ENCODE peak calls at places on chromosomes 3 and 15, in nine cellular contexts. M is AG09309, W is cardiac muscle cell, V is PC-9, U is A549, I is SK-N-SH, G is choroid plexus epithelial cell, F is cardiac fibroblast, J is tibial artery. T is an unnamed sample.

GRCh38 chr15:65245096-65245849 is 34.0 kb upstream of the CILP start:
- DNase-seq in M (peak; percentile 21), W (peak; percentile 82), V (no peak), U (no peak), I (no peak), G (peak; percentile 61), F (peak; percentile 69), J (peak; percentile 36), T (peak; percentile 27)

GRCh38 chr3:49734752-49735151 is 11.0 kb upstream of the GMPPB start:
- DNase-seq in M (no peak), W (no peak), V (no peak), U (no peak), I (no peak), G (no peak), F (no peak), J (no peak), T (no peak)

GRCh38 chr3:107899996-107900651 is 190.7 kb downstream of the CD47 start:
- DNase-seq in M (no peak), W (no peak), V (no peak), U (no peak), I (no peak), G (no peak), F (peak; percentile 25), J (no peak), T (peak; percentile 31)

GRCh38 chr3:15300318-15301078 is 31.9 kb downstream of the SH3BP5 start:
- DNase-seq in M (peak; percentile 50), W (peak; percentile 60), V (peak; percentile 70), U (peak; percentile 67), I (no peak), G (peak; percentile 35), F (peak; percentile 78), J (peak; percentile 66), T (peak; percentile 56)

GRCh38 chr3:164460851-164461250 is 617.4 kb downstream of the SI start:
- DNase-seq in M (no peak), W (no peak), V (no peak), U (no peak), I (no peak), G (peak; percentile 41), F (peak; percentile 33), J (no peak), T (no peak)

GRCh38 chr3:183513046-183513706 is 42.3 kb downstream of the KLHL6 start:
- DNase-seq in M (no peak), W (peak; percentile 12), V (no peak), U (no peak), I (no peak), G (no peak), F (no peak), J (no peak), T (no peak)

GRCh38 chr15:100201376-100202280 is 140.1 kb downstream of the ADAMTS17 start:
- DNase-seq in M (no peak), W (no peak), V (no peak), U (no peak), I (peak; percentile 87), G (no peak), F (no peak), J (no peak), T (peak; percentile 62)

GRCh38 chr3:160003520-160004128 is 15.0 kb downstream of the IL12A start:
- DNase-seq in M (no peak), W (peak; percentile 67), V (peak; percentile 65), U (peak; percentile 60), I (peak; percentile 57), G (peak; percentile 62), F (peak; percentile 69), J (no peak), T (peak; percentile 54)

GRCh38 chr3:119819806-119820205 is 37.9 kb downstream of the NR1I2 start:
- DNase-seq in M (no peak), W (no peak), V (no peak), U (no peak), I (no peak), G (no peak), F (no peak), J (no peak), T (no peak)

GRCh38 chr3:8610961-8611360 is 33.6 kb downstream of the SSUH2 start:
- DNase-seq in M (no peak), W (no peak), V (no peak), U (no peak), I (peak; percentile 84), G (no peak), F (no peak), J (no peak), T (no peak)

GRCh38 chr3:185498503-185499396 is at the start of gene TMEM41A:
- DNase-seq in M (peak; percentile 52), W (peak; percentile 95), V (peak; percentile 98), U (peak; percentile 80), I (peak; percentile 98), G (peak; percentile 94), F (peak; percentile 91), J (peak; percentile 92), T (peak; percentile 89)

GRCh38 chr3:169627073-169627472 is 36.4 kb downstream of the MECOM start:
- DNase-seq in M (no peak), W (no peak), V (no peak), U (no peak), I (no peak), G (no peak), F (no peak), J (no peak), T (no peak)

GRCh38 chr3:38267689-38268477 is 2.3 kb downstream of the SLC22A13 start:
- DNase-seq in M (no peak), W (no peak), V (no peak), U (no peak), I (no peak), G (no peak), F (no peak), J (no peak), T (no peak)

GRCh38 chr15:51935466-51936118 is 36.0 kb downstream of the LEO1 start:
- DNase-seq in M (no peak), W (no peak), V (no peak), U (no peak), I (no peak), G (no peak), F (no peak), J (no peak), T (no peak)

GRCh38 chr3:16357191-16357590 is 92.2 kb downstream of the OXNAD1 start:
- DNase-seq in M (no peak), W (peak; percentile 8), V (no peak), U (no peak), I (no peak), G (peak; percentile 23), F (peak; percentile 43), J (no peak), T (peak; percentile 22)
- TF ChIP-seq CTCF in M (no peak), W (no peak), V (no peak), U (no peak), I (no peak), G (peak; percentile 35), F (no peak), J (no peak), T (peak; percentile 10)

GRCh38 chr15:89912145-89912673 is 543 bp downstream of the ARPIN start:
- DNase-seq in M (no peak), W (peak; percentile 13), V (peak; percentile 33), U (peak; percentile 58), I (peak; percentile 76), G (peak; percentile 13), F (peak; percentile 29), J (peak; percentile 44), T (peak; percentile 8)

GRCh38 chr15:89909611-89910010 is 3.1 kb downstream of the ARPIN start:
- DNase-seq in M (no peak), W (no peak), V (no peak), U (no peak), I (no peak), G (no peak), F (no peak), J (no peak), T (no peak)

GRCh38 chr15:89912674-89913396 is at the start of gene ARPIN:
- DNase-seq in M (no peak), W (peak; percentile 63), V (peak; percentile 49), U (peak; percentile 77), I (peak; percentile 86), G (peak; percentile 35), F (peak; percentile 43), J (peak; percentile 35), T (peak; percentile 30)

GRCh38 chr15:89908226-89908625 is 4.5 kb downstream of the ARPIN start:
- DNase-seq in M (no peak), W (no peak), V (no peak), U (no peak), I (no peak), G (no peak), F (no peak), J (no peak), T (no peak)

DNA sequence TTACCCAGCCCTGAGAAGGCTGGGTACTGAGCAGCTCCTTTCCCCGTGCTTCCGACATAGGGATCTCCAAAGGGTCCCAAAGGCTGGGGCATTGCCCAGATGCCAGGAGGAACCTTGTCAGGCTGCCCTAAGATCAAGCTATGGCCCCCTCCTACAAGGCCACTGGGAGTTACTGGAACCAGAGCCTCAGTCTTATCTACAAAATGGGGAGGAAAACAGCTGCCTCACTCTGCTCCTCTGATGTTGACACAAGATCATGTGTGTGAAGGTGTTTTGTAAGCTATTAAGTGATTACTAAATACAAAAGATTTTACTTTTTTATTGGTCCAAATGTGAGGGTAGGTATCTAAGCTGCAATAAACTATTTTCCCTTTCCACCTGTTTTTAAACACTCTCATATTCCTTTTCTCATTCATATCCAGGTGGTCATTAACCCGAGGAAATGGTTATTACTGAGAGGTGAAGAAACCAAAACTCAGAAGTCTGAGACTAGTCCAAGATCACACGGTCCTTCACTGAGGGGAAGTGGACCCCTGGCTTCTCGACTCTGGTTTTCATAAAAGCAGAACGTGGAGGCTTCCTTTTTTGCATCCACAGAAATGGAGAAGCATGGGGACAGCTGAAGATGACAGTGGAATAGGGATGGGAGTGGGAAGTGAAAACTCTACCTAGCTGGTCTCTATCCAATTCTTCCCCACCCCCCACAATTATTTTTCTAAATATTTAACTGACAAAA is 1.7 kb downstream of the ARPIN start:
- DNase-seq in M (no peak), W (no peak), V (no peak), U (no peak), I (no peak), G (no peak), F (no peak), J (no peak), T (no peak)
- H3K4me3 ChIP-seq in M (no peak overlapping the region), W (no peak overlapping the region), V (peak overlapping the region; percentile 96), U (no peak overlapping the region), I (no peak overlapping the region), G (no peak overlapping the region), F (no peak overlapping the region), J (no peak overlapping the region), T (no peak overlapping the region)

GRCh38 chr3:124033360-124034015 is 41.6 kb upstream of the ROPN1 start:
- DNase-seq in M (no peak), W (no peak), V (no peak), U (peak; percentile 18), I (no peak), G (no peak), F (no peak), J (no peak), T (no peak)
- TF ChIP-seq CTCF in M (peak; percentile 14), W (no peak), V (peak; percentile 5), U (no peak), I (peak; percentile 44), G (no peak), F (no peak), J (no peak), T (no peak)

GRCh38 chr3:173958805-173959204 is 561.3 kb downstream of the NLGN1 start:
- DNase-seq in M (no peak), W (no peak), V (no peak), U (no peak), I (no peak), G (no peak), F (no peak), J (no peak), T (no peak)

DNA sequence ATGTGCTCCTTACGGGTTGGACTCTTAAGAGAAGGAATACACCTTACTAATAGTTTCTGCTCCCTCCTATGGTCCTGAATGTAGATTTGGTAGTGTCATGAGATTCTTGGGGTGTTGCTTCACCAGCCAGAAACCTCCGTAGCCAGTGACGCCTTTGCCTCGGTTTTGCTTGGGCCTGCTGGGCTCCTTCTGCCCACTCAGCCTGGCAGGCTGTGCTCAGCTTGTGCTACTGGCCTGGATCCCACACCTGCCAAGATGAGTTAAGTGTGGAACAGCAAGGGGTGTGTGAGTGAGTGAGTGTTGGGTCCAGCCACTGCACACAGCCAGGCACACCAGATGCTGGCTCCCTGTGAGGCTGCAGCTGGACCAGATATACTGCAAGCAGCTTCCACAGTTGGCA is 560.1 kb downstream of the NLGN1 start:
- DNase-seq in M (no peak), W (no peak), V (no peak), U (no peak), I (no peak), G (no peak), F (no peak), J (no peak), T (no peak)
- H3K4me3 ChIP-seq in M (no peak overlapping the region), W (no peak overlapping the region), V (no peak overlapping the region), U (no peak overlapping the region), I (no peak overlapping the region), G (no peak overlapping the region), F (no peak overlapping the region), J (no peak overlapping the region), T (no peak overlapping the region)

T was measured in astrocyte of the spinal cord.